ENCODE peak calls at places on chromosomes 11 and 22, in seven cellular contexts. F, O, S, A, X, B and U are unnamed samples.

GRCh38 chr11:96098511-96099241 is 174.8 kb upstream of the MTMR2 start:
- DNase-seq in F (no peak), O (peak; percentile 81), S (no peak), A (peak; percentile 99), X (no peak), B (no peak), U (peak; percentile 59)

GRCh38 chr11:75268626-75269366 is 28.2 kb downstream of the TPBGL start:
- DNase-seq in F (no peak), O (no peak), S (no peak), A (no peak), X (no peak), B (no peak), U (no peak)

GRCh38 chr11:65781152-65781961 is 581 bp upstream of the AP5B1 start:
- DNase-seq in F (peak; percentile 63), O (no peak), S (peak; percentile 67), A (peak; percentile 99), X (peak; percentile 82), B (peak; percentile 70), U (no peak)

GRCh38 chr11:63813563-63814382 is 517 bp downstream of the SPINDOC start:
- DNase-seq in F (peak; percentile 46), O (peak; percentile 67), S (peak; percentile 71), A (peak; percentile 45), X (peak; percentile 66), B (no peak), U (peak; percentile 50)

GRCh38 chr22:39814899-39815298 is 78.7 kb downstream of the ENTHD1 start:
- DNase-seq in F (no peak), O (peak; percentile 9), S (no peak), A (peak; percentile 22), X (no peak), B (no peak), U (peak; percentile 18)

GRCh38 chr11:19025799-19026406 is 34.6 kb downstream of the MRGPRX2 start:
- DNase-seq in F (no peak), O (peak; percentile 12), S (no peak), A (no peak), X (no peak), B (no peak), U (peak; percentile 1)

GRCh38 chr11:11027271-11027670 is 169.4 kb upstream of the ZBED5 start:
- DNase-seq in F (no peak), O (peak; percentile 58), S (no peak), A (peak; percentile 89), X (no peak), B (no peak), U (peak; percentile 85)

GRCh38 chr11:58912124-58912523 is 27.2 kb upstream of the GLYATL1 start:
- DNase-seq in F (no peak), O (no peak), S (no peak), A (no peak), X (no peak), B (no peak), U (peak; percentile 43)

GRCh38 chr11:99565333-99565732 is 544.6 kb downstream of the CNTN5 start:
- DNase-seq in F (no peak), O (no peak), S (no peak), A (no peak), X (no peak), B (no peak), U (no peak)

GRCh38 chr11:61533401-61533800 is 24.9 kb downstream of the LRRC10B start:
- DNase-seq in F (no peak), O (no peak), S (no peak), A (no peak), X (no peak), B (no peak), U (no peak)

GRCh38 chr11:85748455-85748891 is 62.5 kb downstream of the SYTL2 start:
- DNase-seq in F (no peak), O (no peak), S (no peak), A (peak; percentile 38), X (no peak), B (no peak), U (peak; percentile 45)

GRCh38 chr22:44538071-44538470 is 40.0 kb upstream of the RTL6 start:
- DNase-seq in F (no peak), O (peak; percentile 56), S (no peak), A (peak; percentile 82), X (no peak), B (no peak), U (peak; percentile 43)

GRCh38 chr11:103609117-103610066 is 427.0 kb upstream of the DDI1 start:
- DNase-seq in F (no peak), O (peak; percentile 95), S (peak; percentile 94), A (peak; percentile 72), X (no peak), B (peak; percentile 48), U (peak; percentile 96)

GRCh38 chr11:66293777-66294625 is 2.3 kb downstream of the TMEM151A start:
- DNase-seq in F (no peak), O (no peak), S (no peak), A (no peak), X (peak; percentile 48), B (no peak), U (no peak)

GRCh38 chr22:45268958-45269844 is 15.5 kb upstream of the UPK3A start:
- DNase-seq in F (peak; percentile 89), O (peak; percentile 60), S (peak; percentile 84), A (peak; percentile 86), X (peak; percentile 97), B (peak; percentile 86), U (peak; percentile 53)

GRCh38 chr11:108732395-108732794 is 67.5 kb downstream of the DDX10 start:
- DNase-seq in F (no peak), O (no peak), S (no peak), A (peak; percentile 83), X (no peak), B (no peak), U (no peak)

GRCh38 chr11:73528013-73528412 is 69.9 kb downstream of the FAM168A start:
- DNase-seq in F (no peak), O (no peak), S (no peak), A (peak; percentile 53), X (no peak), B (no peak), U (no peak)

GRCh38 chr22:20256562-20257473 is 11.3 kb downstream of the RTN4R start:
- DNase-seq in F (no peak), O (no peak), S (no peak), A (no peak), X (no peak), B (no peak), U (no peak)

GRCh38 chr11:130174642-130175041 is 15.1 kb downstream of the ST14 start:
- DNase-seq in F (no peak), O (no peak), S (no peak), A (no peak), X (no peak), B (no peak), U (no peak)

GRCh38 chr22:49294656-49295464 is 532.8 kb downstream of the BRD1 start:
- DNase-seq in F (no peak), O (no peak), S (no peak), A (no peak), X (peak; percentile 11), B (peak; percentile 4), U (no peak)

GRCh38 chr11:12979928-12980689 is 29.0 kb upstream of the RASSF10 start:
- DNase-seq in F (no peak), O (no peak), S (peak; percentile 47), A (no peak), X (no peak), B (no peak), U (no peak)

DNA sequence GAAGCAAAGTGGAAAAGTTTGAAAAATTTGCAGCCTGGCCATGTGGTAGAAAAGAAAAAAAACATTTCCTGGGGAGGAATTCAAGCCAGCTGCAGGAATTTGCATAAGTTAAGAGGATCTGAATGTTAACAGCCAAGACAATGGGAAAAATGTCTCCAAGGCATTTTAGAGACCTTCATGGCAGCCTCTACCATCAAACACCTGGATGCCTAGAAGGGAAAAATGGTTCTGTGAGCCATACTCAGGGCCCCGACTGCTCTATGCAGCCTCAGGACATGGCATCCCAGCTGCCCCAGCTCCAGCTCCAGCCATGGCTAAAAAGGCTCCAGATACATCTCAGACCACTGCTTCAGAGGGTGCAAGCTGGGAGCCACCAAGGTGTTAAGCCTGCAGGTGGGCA is 149.1 kb upstream of the SOX6 start:
- DNase-seq in F (no peak), O (no peak), S (no peak), A (no peak), X (no peak), B (peak; percentile 52), U (no peak)
- H2BK5ac ChIP-seq in F (no peak overlapping the region), O (no peak overlapping the region), S (no peak overlapping the region), A (no peak overlapping the region), X (no peak overlapping the region), B (no peak overlapping the region), U (no peak overlapping the region)

GRCh38 chr11:44208976-44209603 is 100.8 kb downstream of the ALX4 start:
- DNase-seq in F (no peak), O (no peak), S (no peak), A (no peak), X (no peak), B (no peak), U (peak; percentile 43)
- H2BK5ac ChIP-seq in F (no peak overlapping the region), O (no peak overlapping the region), S (no peak overlapping the region), A (no peak overlapping the region), X (no peak overlapping the region), B (no peak overlapping the region), U (no peak overlapping the region)

GRCh38 chr11:126736682-126737404 is 263.7 kb downstream of the KIRREL3 start:
- DNase-seq in F (no peak), O (no peak), S (no peak), A (no peak), X (no peak), B (no peak), U (no peak)

GRCh38 chr11:126738632-126739031 is 261.9 kb downstream of the KIRREL3 start:
- DNase-seq in F (no peak), O (no peak), S (no peak), A (no peak), X (no peak), B (no peak), U (no peak)

GRCh38 chr11:126742582-126742981 is 258.0 kb downstream of the KIRREL3 start:
- DNase-seq in F (no peak), O (no peak), S (no peak), A (no peak), X (no peak), B (no peak), U (no peak)

GRCh38 chr11:126740857-126741256 is 259.7 kb downstream of the KIRREL3 start:
- DNase-seq in F (no peak), O (no peak), S (no peak), A (no peak), X (no peak), B (peak; percentile 38), U (no peak)

DNA sequence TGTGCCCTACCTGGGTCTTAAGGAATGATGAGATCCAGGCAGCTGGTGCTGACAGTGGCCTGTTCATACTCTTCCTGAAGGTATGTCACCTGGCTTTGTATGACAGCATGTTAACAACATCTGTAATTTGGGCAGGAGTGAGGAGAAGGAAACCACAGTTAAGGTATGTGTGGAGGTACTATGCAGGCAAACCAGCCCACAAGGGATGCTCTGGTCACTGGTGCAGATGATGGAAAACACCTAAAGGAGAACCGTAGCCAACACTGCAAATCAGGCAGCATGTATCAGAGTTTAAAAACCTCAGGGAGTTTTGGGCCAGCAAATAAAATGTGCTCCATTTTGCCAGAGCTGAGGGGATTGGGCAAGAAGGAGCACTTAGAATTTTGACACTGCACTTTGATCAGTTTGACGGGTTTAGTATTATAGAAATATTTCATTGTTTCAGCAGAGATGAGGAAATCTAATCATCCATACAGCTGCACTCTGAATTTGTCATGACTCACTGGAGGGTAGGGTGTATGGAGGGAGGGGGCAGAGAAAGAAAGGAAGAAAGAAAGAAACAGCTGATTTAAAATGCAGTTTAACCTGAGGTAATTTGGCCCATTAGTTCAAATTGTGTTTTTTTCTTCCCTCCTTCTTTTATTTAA is 260.9 kb downstream of the KIRREL3 start:
- DNase-seq in F (no peak), O (no peak), S (no peak), A (no peak), X (no peak), B (no peak), U (peak; percentile 38)
- H2BK5ac ChIP-seq in F (no peak overlapping the region), O (no peak overlapping the region), S (no peak overlapping the region), A (no peak overlapping the region), X (no peak overlapping the region), B (no peak overlapping the region), U (no peak overlapping the region)

GRCh38 chr22:24376606-24377005 is 50.8 kb upstream of the ADORA2A start:
- DNase-seq in F (no peak), O (no peak), S (no peak), A (no peak), X (no peak), B (no peak), U (no peak)
- H2BK5ac ChIP-seq in F (no peak overlapping the region), O (no peak overlapping the region), S (no peak overlapping the region), A (no peak overlapping the region), X (no peak overlapping the region), B (no peak overlapping the region), U (no peak overlapping the region)